ENCODE peak calls at places on chromosomes 2 and 18, in nine cellular contexts. W is amniotic epithelial cell; Z is activated CD4-positive, alpha-beta T cell treated with anti-CD3 and anti-CD28 coated beads, Interleukin-2, amount 10 ng/mL, durations not matched to agents 7 days and 5 days; I is nucleus accumbens; R is fibroblast of mammary gland; D is effector CD4-positive, alpha-beta T cell; B is GM10248; C is RWPE1; A is heart right ventricle. Y is an unnamed sample.

GRCh38 chr2:6535572-6535971 is 330.1 kb downstream of the CMPK2 start:
- DNase-seq in R (no peak), D (no peak), W (no peak), B (no peak), I (no peak), A (no peak), C (no peak), Z (no peak), Y (no peak)

GRCh38 chr2:127508621-127509034 is 17.7 kb downstream of the IWS1 start:
- DNase-seq in A (peak), R (peak), C (peak), D (no peak), W (peak), I (no peak), B (no peak), Z (no peak), Y (no peak)

GRCh38 chr2:18788590-18788989 is 199.2 kb upstream of the NT5C1B start:
- DNase-seq in W (peak), C (no peak), I (no peak), Z (no peak), D (no peak), B (no peak), A (peak), R (peak), Y (no peak)

GRCh38 chr2:127953128-127953718 is 67.5 kb upstream of the AMMECR1L start:
- DNase-seq in B (no peak), C (no peak), W (peak), A (peak), D (no peak), R (peak), Z (no peak), I (no peak), Y (no peak)

GRCh38 chr18:56563568-56563967 is 74.8 kb downstream of the TXNL1 start:
- DNase-seq in C (no peak), I (no peak), Z (no peak), W (no peak), B (no peak), D (no peak), A (no peak), R (no peak), Y (peak)

GRCh38 chr2:72112981-72113846 is 34.4 kb downstream of the CYP26B1 start:
- DNase-seq in W (no peak), R (no peak), D (no peak), I (no peak), A (no peak), C (no peak), Z (no peak), B (no peak), Y (no peak)

GRCh38 chr2:2860583-2861300 is 516.9 kb downstream of the EIPR1 start:
- DNase-seq in B (no peak), W (no peak), A (no peak), Z (no peak), R (no peak), D (no peak), C (no peak), I (no peak), Y (no peak)

GRCh38 chr2:30771200-30771599 is 36.0 kb downstream of the CAPN13 start:
- DNase-seq in B (no peak), A (no peak), Z (no peak), I (no peak), W (no peak), R (no peak), C (no peak), D (no peak), Y (no peak)

GRCh38 chr2:149313512-149313972 is 16.8 kb upstream of the LYPD6 start:
- DNase-seq in D (no peak), I (no peak), B (peak), C (peak), R (peak), Z (no peak), W (peak), A (peak), Y (peak)

GRCh38 chr2:173184031-173185004 is 108.7 kb downstream of the MAP3K20 start:
- DNase-seq in A (peak), R (peak), Z (no peak), D (no peak), B (no peak), C (peak), W (peak), I (no peak), Y (no peak)

GRCh38 chr18:55252053-55252675 is 292.9 kb upstream of the CCDC68 start:
- DNase-seq in D (no peak), B (no peak), C (no peak), R (peak), I (no peak), W (no peak), A (no peak), Z (no peak), Y (no peak)

GRCh38 chr2:41922177-41922576 is 125.6 kb upstream of the PKDCC start:
- DNase-seq in C (peak), A (no peak), B (no peak), I (no peak), W (peak), D (no peak), Z (no peak), R (peak), Y (no peak)

GRCh38 chr2:52269696-52270485 is 1238.0 kb upstream of the NRXN1 start:
- DNase-seq in Z (no peak), W (peak), R (peak), A (no peak), I (no peak), B (no peak), C (no peak), D (no peak), Y (no peak)

GRCh38 chr18:36809590-36810381 is 19.0 kb downstream of the TPGS2 start:
- DNase-seq in I (no peak), C (peak), D (peak), W (peak), Z (peak), B (peak), R (peak), A (peak), Y (peak)

GRCh38 chr18:42614619-42615293 is 500.7 kb downstream of the RIT2 start:
- DNase-seq in Z (no peak), B (no peak), W (no peak), R (peak), A (peak), C (no peak), D (no peak), I (no peak), Y (no peak)